ENCODE peak calls at places on chromosomes 3 and 15, in eight cellular contexts. B, N, W, E, K, O, Z and F are unnamed samples.
A peak's percentile ranks its signal among the peaks of the same experiment; 100 is the strongest.

GRCh38 chr15:74438696-74439316 is 5.0 kb upstream of the SEMA7A start:
- DNase-seq in K (peak; percentile 79), B (peak; percentile 74), N (peak; percentile 82), W (peak; percentile 89), E (peak; percentile 49), Z (peak; percentile 82), O (peak; percentile 68), F (peak; percentile 83)

GRCh38 chr3:197308591-197308990 is 10.2 kb upstream of the DLG1 start:
- DNase-seq in E (no peak), Z (peak; percentile 73), O (no peak), K (peak; percentile 69), B (no peak), W (no peak), N (peak; percentile 47), F (no peak)

GRCh38 chr3:49500408-49501257 is 30.6 kb downstream of the DAG1 start:
- DNase-seq in K (peak; percentile 99), O (peak; percentile 68), W (peak; percentile 87), N (peak; percentile 97), B (peak; percentile 81), Z (peak; percentile 99), E (no peak), F (no peak)

GRCh38 chr3:156594229-156594683 is 39.3 kb upstream of the SSR3 start:
- DNase-seq in E (no peak), K (no peak), Z (peak; percentile 16), N (no peak), B (no peak), O (peak; percentile 15), W (peak; percentile 43), F (no peak)

GRCh38 chr3:49182682-49183081 is 11.3 kb downstream of the KLHDC8B start:
- DNase-seq in E (no peak), B (no peak), O (no peak), K (no peak), W (no peak), N (no peak), Z (no peak), F (no peak)

GRCh38 chr3:172069473-172069872 is 30.1 kb downstream of the FNDC3B start:
- DNase-seq in N (no peak), W (no peak), E (no peak), O (no peak), K (no peak), Z (no peak), B (no peak), F (no peak)

GRCh38 chr15:67479781-67480180 is 41.1 kb upstream of the C15orf61 start:
- DNase-seq in W (no peak), B (no peak), N (peak; percentile 27), O (no peak), E (no peak), Z (peak; percentile 25), K (peak; percentile 89), F (no peak)

GRCh38 chr3:14767245-14767593 is 51.5 kb upstream of the FGD5 start:
- DNase-seq in B (no peak), N (no peak), K (no peak), E (no peak), W (no peak), Z (no peak), O (no peak), F (peak; percentile 22)

GRCh38 chr3:150129181-150129580 is 158.5 kb upstream of the PFN2 start:
- DNase-seq in W (no peak), N (no peak), E (no peak), K (no peak), B (no peak), Z (no peak), O (no peak), F (no peak)

GRCh38 chr3:54999801-55000200 is 71.9 kb upstream of the LRTM1 start:
- DNase-seq in O (no peak), K (no peak), N (no peak), E (no peak), W (peak; percentile 70), B (no peak), Z (no peak), F (no peak)

GRCh38 chr3:62128028-62128427 is 245.3 kb downstream of the FEZF2 start:
- DNase-seq in E (no peak), N (no peak), K (peak; percentile 48), Z (peak; percentile 31), B (no peak), O (no peak), W (peak; percentile 12), F (no peak)

GRCh38 chr3:135155791-135156190 is 360.7 kb downstream of the EPHB1 start:
- DNase-seq in B (no peak), E (no peak), W (no peak), N (no peak), O (no peak), K (no peak), Z (no peak), F (no peak)

GRCh38 chr3:37739579-37740290 is 121.9 kb upstream of the CTDSPL start:
- DNase-seq in Z (no peak), E (no peak), N (no peak), K (no peak), W (no peak), O (no peak), B (no peak), F (no peak)

GRCh38 chr3:34676431-34676830 is 878.0 kb downstream of the PDCD6IP start:
- DNase-seq in K (peak; percentile 5), W (no peak), O (no peak), E (no peak), N (no peak), B (no peak), Z (no peak), F (no peak)

GRCh38 chr3:151290673-151291072 is 12.3 kb upstream of the P2RY14 start:
- DNase-seq in N (peak; percentile 65), Z (peak; percentile 79), W (no peak), E (no peak), O (no peak), K (peak; percentile 60), B (peak; percentile 29), F (peak; percentile 13)
- TF ChIP-seq CTCF in N (peak; percentile 58), Z (peak; percentile 65), W (peak; percentile 62), E (peak; percentile 46), O (peak; percentile 16), K (peak; percentile 62), B (peak; percentile 68), F (peak; percentile 27)

GRCh38 chr3:33131328-33132018 is 17.7 kb downstream of the CRTAP start:
- DNase-seq in O (no peak), E (peak; percentile 33), Z (peak; percentile 85), W (peak; percentile 85), N (peak; percentile 85), K (peak; percentile 72), B (peak; percentile 44), F (peak; percentile 76)
- TF ChIP-seq CTCF in O (peak; percentile 72), E (peak; percentile 82), Z (peak; percentile 63), W (peak; percentile 83), N (peak; percentile 61), K (peak; percentile 64), B (peak; percentile 83), F (peak; percentile 65)

GRCh38 chr3:123028233-123028828 is 768 bp upstream of the SEMA5B start:
- DNase-seq in E (no peak), N (peak; percentile 86), K (peak; percentile 85), Z (peak; percentile 81), W (peak; percentile 75), O (peak; percentile 31), B (peak; percentile 43), F (peak; percentile 67)
- TF ChIP-seq CTCF in E (peak; percentile 48), N (peak; percentile 53), K (peak; percentile 57), Z (peak; percentile 61), W (peak; percentile 65), O (peak; percentile 31), B (peak; percentile 55), F (peak; percentile 40)

DNA sequence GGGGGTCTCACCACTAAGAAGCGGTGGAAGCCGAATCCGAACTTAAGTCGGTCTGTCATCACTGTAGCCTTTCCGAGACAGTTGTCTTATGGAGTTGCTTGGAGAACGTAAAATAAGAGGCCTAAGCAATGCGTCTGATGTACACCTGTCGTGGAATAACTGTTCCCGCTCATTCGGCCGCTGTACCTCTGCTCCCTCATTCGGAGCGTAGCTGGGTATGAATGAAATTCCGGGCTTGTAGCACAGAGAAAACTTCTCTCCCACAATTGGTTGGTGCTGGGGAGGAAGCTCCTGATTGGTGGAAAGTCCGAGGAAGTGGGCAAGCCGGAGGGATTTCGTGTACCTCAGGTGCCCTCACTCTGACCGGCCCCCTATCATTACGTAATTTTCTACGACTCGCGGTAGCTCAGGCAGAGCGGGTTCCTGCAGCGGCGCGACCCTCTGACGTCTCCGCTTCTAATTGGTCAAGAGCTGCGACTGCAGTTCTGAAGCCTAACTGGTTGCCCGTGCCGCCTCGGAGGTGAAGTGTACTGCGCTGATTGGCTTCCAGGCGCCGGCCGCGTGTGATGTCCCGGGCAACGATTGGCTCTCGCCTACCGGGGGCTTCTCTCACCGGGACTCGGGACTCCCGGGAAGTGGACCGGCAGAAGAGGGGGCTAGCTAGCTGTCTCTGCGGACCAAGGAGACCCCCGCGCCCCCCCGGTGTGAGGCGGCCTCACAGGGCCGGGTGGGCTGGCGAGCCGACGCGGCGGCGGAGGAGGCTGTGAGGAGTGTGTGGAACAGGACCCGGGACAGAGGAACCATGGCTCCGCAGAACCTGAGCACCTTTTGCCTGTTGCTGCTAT is at the start of gene DNAJB11:
- DNase-seq in Z (peak; percentile 100), O (peak; percentile 99), W (peak; percentile 99), E (peak; percentile 98), N (peak; percentile 100), B (peak; percentile 100), K (peak; percentile 100), F (peak; percentile 98)
- TF ChIP-seq CTCF in Z (no peak), O (no peak), W (no peak), E (no peak), N (no peak), B (no peak), K (no peak), F (no peak)

DNA sequence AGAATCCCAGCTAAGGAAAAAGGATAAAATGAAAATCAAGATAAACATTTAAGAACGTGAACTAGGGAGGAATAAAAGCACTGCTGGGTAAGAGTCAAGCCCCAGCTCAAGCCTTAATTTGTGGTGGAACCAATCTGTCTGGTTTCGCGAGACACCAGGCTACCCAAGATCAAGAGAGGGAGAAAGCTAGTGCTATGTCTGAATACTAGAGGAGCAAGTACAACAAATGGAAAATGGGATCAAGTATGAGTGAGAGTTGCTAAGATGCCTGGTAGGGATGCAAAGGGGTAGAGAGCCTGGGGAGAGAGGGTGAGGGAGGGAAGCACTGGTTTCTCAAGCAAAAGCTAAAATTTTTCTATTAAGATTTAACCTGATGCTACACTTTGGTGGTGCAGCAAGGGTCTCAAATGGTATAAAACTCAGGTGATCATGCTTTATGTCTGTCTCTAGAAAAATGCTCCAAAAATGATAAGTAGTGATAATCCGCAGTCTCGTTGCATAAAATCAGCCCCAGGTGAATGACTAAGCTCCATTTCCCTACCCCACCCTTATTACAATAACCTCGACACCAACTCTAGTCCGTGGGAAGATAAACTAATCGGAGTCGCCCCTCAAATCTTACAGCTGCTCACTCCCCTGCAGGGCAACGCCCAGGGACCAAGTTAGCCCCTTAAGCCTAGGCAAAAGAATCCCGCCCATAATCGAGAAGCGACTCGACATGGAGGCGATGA is 1.7 kb upstream of the SETD5 start:
- DNase-seq in W (peak; percentile 10), Z (no peak), N (no peak), O (no peak), K (no peak), B (no peak), E (no peak), F (no peak)
- TF ChIP-seq CTCF in W (no peak), Z (no peak), N (no peak), O (no peak), K (no peak), B (no peak), E (no peak), F (no peak)

DNA sequence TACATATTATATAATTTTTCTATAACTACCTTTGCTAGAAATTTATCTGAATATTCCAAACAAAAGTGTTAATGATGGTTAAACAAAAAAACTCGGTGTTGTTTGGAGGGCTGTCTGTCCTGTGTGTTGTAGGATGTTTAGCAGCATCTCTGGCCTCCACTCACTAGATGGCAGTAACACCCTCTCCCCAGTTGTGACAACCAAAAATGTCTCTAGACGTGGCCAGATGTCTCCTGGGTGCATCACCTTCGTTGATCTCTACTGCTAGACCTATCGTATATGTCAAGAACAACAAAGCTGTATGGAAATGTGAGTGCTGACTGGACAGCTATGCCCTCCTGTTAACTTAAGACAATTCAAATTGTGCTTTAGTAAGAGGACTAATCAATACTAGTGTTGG is 14.1 kb downstream of the ANKRD34C start:
- DNase-seq in O (no peak), W (no peak), E (no peak), K (no peak), Z (no peak), B (peak; percentile 13), N (no peak), F (no peak)
- TF ChIP-seq CTCF in O (no peak), W (no peak), E (peak; percentile 21), K (peak; percentile 23), Z (peak; percentile 4), B (peak; percentile 60), N (peak; percentile 15), F (no peak)